ENCODE peak calls at places on chromosomes 1 and 21, in ten cellular contexts. Z is tibial artery; A is ELR; F is AG08396; L is stomach; I is GM04504; K is stimulated activated naive CD4-positive, alpha-beta T cell; T is kidney; U is stimulated activated naive CD8-positive, alpha-beta T cell treated with anti-CD3 and anti-CD28 coated beads, Interleukin-15, amount 100 ng/mL, for 72 hours; N is ELF-1. X is an unnamed sample.

GRCh38 chr21:34243562-34243961 is 120.2 kb upstream of the KCNE2 start:
- DNase-seq in Z (no peak), A (peak), F (no peak), L (peak), I (no peak), K (no peak), T (no peak), U (peak), N (peak), X (no peak)

GRCh38 chr1:116999596-116999995 is 2.0 kb upstream of the CD101 start:
- DNase-seq in Z (no peak), A (no peak), F (no peak), L (no peak), I (no peak), K (no peak), T (no peak), U (no peak), N (no peak), X (no peak)

GRCh38 chr1:100036718-100037664 is 67.2 kb downstream of the SLC35A3 start:
- DNase-seq in Z (no peak), A (peak), F (peak), L (no peak), I (no peak), K (no peak), T (no peak), U (no peak), N (peak), X (no peak)

GRCh38 chr1:178408869-178409268 is 87.9 kb downstream of the CLEC20A start:
- DNase-seq in Z (no peak), A (peak), F (no peak), L (no peak), I (no peak), K (no peak), T (no peak), U (no peak), N (no peak), X (no peak)

GRCh38 chr1:53654216-53655210 is 84.5 kb downstream of the GLIS1 start:
- DNase-seq in Z (no peak), A (peak), F (peak), L (no peak), I (peak), K (no peak), T (peak), U (no peak), N (no peak), X (peak)

GRCh38 chr1:205739348-205740160 is 10.4 kb downstream of the NUCKS1 start:
- DNase-seq in Z (no peak), A (peak), F (no peak), L (no peak), I (no peak), K (no peak), T (no peak), U (no peak), N (no peak), X (peak)

GRCh38 chr1:87117761-87118160 is 203.3 kb downstream of the HS2ST1 start:
- DNase-seq in Z (no peak), A (peak), F (no peak), L (no peak), I (no peak), K (no peak), T (no peak), U (no peak), N (no peak), X (no peak)

GRCh38 chr1:201754353-201754752 is 74.6 kb upstream of the IPO9 start:
- DNase-seq in Z (no peak), A (no peak), F (no peak), L (no peak), I (no peak), K (no peak), T (no peak), U (no peak), N (no peak), X (no peak)

GRCh38 chr1:201847150-201847549 is 18.2 kb downstream of the IPO9 start:
- DNase-seq in Z (no peak), A (no peak), F (no peak), L (no peak), I (no peak), K (no peak), T (no peak), U (no peak), N (no peak), X (no peak)

GRCh38 chr1:243470492-243470891 is 214.7 kb downstream of the SDCCAG8 start:
- DNase-seq in Z (no peak), A (no peak), F (no peak), L (no peak), I (no peak), K (no peak), T (no peak), U (no peak), N (peak), X (no peak)

GRCh38 chr1:216832192-216832591 is 109.0 kb upstream of the ESRRG start:
- DNase-seq in Z (no peak), A (no peak), F (no peak), L (peak), I (no peak), K (no peak), T (no peak), U (no peak), N (no peak), X (no peak)

GRCh38 chr1:92998829-92999228 is 37.6 kb upstream of the DIPK1A start:
- DNase-seq in Z (no peak), A (no peak), F (no peak), L (no peak), I (no peak), K (no peak), T (no peak), U (no peak), N (no peak), X (no peak)

GRCh38 chr1:226674892-226675719 is 64.0 kb downstream of the ITPKB start:
- DNase-seq in Z (peak), A (no peak), F (no peak), L (peak), I (no peak), K (peak), T (peak), U (peak), N (no peak), X (no peak)

GRCh38 chr21:46180778-46181391 is 3.4 kb downstream of the SPATC1L start:
- DNase-seq in Z (no peak), A (no peak), F (no peak), L (no peak), I (no peak), K (no peak), T (peak), U (no peak), N (no peak), X (no peak)